ENCODE peak calls at places on chromosome 3, in nine cellular contexts. One of them, this sample, is unnamed.

GRCh38 chr3:30448946-30449686 is 157.3 kb upstream of the TGFBR2 start:
- DNase-seq in NCI-H2081: no peak
- DNase-seq in left cardiac atrium: no peak
- DNase-seq in EL: no peak
- DNase-seq in T47D: no peak
- DNase-seq in hypothalamus: no peak
- DNase-seq in NCI-H1417: no peak
- DNase-seq in activated effector memory CD4-positive, alpha-beta T cell treated with Interleukin-2 at 50 U/mL for 16 hours: no peak
- DNase-seq in iPS-NIHi11: no peak
- DNase-seq in this sample: no peak

GRCh38 chr3:185363662-185364203 is 797 bp downstream of the MAP3K13 start:
- DNase-seq in EL: no peak
- DNase-seq in NCI-H2081: no peak
- DNase-seq in left cardiac atrium: no peak
- DNase-seq in NCI-H1417: peak; percentile 62
- DNase-seq in T47D: no peak
- DNase-seq in hypothalamus: no peak
- DNase-seq in activated effector memory CD4-positive, alpha-beta T cell treated with Interleukin-2 at 50 U/mL for 16 hours: no peak
- DNase-seq in iPS-NIHi11: peak; percentile 14
- DNase-seq in this sample: no peak

GRCh38 chr3:111761309-111761795 is 97.7 kb upstream of the PHLDB2 start:
- DNase-seq in hypothalamus: no peak
- DNase-seq in iPS-NIHi11: no peak
- DNase-seq in NCI-H1417: no peak
- DNase-seq in EL: peak; percentile 82
- DNase-seq in NCI-H2081: no peak
- DNase-seq in T47D: no peak
- DNase-seq in left cardiac atrium: no peak
- DNase-seq in activated effector memory CD4-positive, alpha-beta T cell treated with Interleukin-2 at 50 U/mL for 16 hours: no peak
- DNase-seq in this sample: no peak

GRCh38 chr3:175207361-175207760 is 348.2 kb downstream of the NAALADL2 start:
- DNase-seq in left cardiac atrium: no peak
- DNase-seq in iPS-NIHi11: no peak
- DNase-seq in T47D: no peak
- DNase-seq in activated effector memory CD4-positive, alpha-beta T cell treated with Interleukin-2 at 50 U/mL for 16 hours: no peak
- DNase-seq in NCI-H2081: no peak
- DNase-seq in EL: peak; percentile 30
- DNase-seq in hypothalamus: no peak
- DNase-seq in NCI-H1417: no peak
- DNase-seq in this sample: no peak

GRCh38 chr3:71944482-71944881 is 159.5 kb upstream of the PROK2 start:
- DNase-seq in EL: no peak
- DNase-seq in hypothalamus: no peak
- DNase-seq in NCI-H1417: peak; percentile 77
- DNase-seq in NCI-H2081: peak; percentile 83
- DNase-seq in iPS-NIHi11: no peak
- DNase-seq in T47D: no peak
- DNase-seq in activated effector memory CD4-positive, alpha-beta T cell treated with Interleukin-2 at 50 U/mL for 16 hours: no peak
- DNase-seq in left cardiac atrium: no peak
- DNase-seq in this sample: no peak

GRCh38 chr3:129382366-129382765 is 46.1 kb downstream of the EFCAB12 start:
- DNase-seq in NCI-H2081: no peak
- DNase-seq in NCI-H1417: no peak
- DNase-seq in activated effector memory CD4-positive, alpha-beta T cell treated with Interleukin-2 at 50 U/mL for 16 hours: no peak
- DNase-seq in EL: no peak
- DNase-seq in left cardiac atrium: no peak
- DNase-seq in T47D: no peak
- DNase-seq in hypothalamus: no peak
- DNase-seq in iPS-NIHi11: no peak
- DNase-seq in this sample: no peak

GRCh38 chr3:147189016-147189415 is 217.3 kb downstream of the ZIC4 start:
- DNase-seq in activated effector memory CD4-positive, alpha-beta T cell treated with Interleukin-2 at 50 U/mL for 16 hours: no peak
- DNase-seq in T47D: no peak
- DNase-seq in NCI-H1417: no peak
- DNase-seq in EL: no peak
- DNase-seq in iPS-NIHi11: no peak
- DNase-seq in NCI-H2081: no peak
- DNase-seq in left cardiac atrium: no peak
- DNase-seq in hypothalamus: no peak
- DNase-seq in this sample: no peak

GRCh38 chr3:39748002-39748401 is 61.4 kb upstream of the MYRIP start:
- DNase-seq in EL: peak; percentile 9
- DNase-seq in iPS-NIHi11: no peak
- DNase-seq in activated effector memory CD4-positive, alpha-beta T cell treated with Interleukin-2 at 50 U/mL for 16 hours: no peak
- DNase-seq in left cardiac atrium: no peak
- DNase-seq in NCI-H1417: no peak
- DNase-seq in T47D: no peak
- DNase-seq in NCI-H2081: no peak
- DNase-seq in hypothalamus: no peak
- DNase-seq in this sample: no peak

GRCh38 chr3:147404800-147405551 is 1.4 kb downstream of the ZIC4 start:
- DNase-seq in T47D: no peak
- DNase-seq in hypothalamus: no peak
- DNase-seq in iPS-NIHi11: no peak
- DNase-seq in EL: no peak
- DNase-seq in NCI-H1417: no peak
- DNase-seq in NCI-H2081: no peak
- DNase-seq in left cardiac atrium: no peak
- DNase-seq in activated effector memory CD4-positive, alpha-beta T cell treated with Interleukin-2 at 50 U/mL for 16 hours: no peak
- DNase-seq in this sample: no peak

GRCh38 chr3:191329654-191330308 is 545 bp downstream of the UTS2B start:
- DNase-seq in iPS-NIHi11: peak; percentile 64
- DNase-seq in left cardiac atrium: peak; percentile 53
- DNase-seq in NCI-H1417: no peak
- DNase-seq in EL: peak; percentile 63
- DNase-seq in hypothalamus: peak; percentile 16
- DNase-seq in activated effector memory CD4-positive, alpha-beta T cell treated with Interleukin-2 at 50 U/mL for 16 hours: no peak
- DNase-seq in NCI-H2081: peak; percentile 35
- DNase-seq in T47D: peak; percentile 62
- DNase-seq in this sample: peak; percentile 17

GRCh38 chr3:63168179-63168578 is 109.9 kb upstream of the SYNPR start:
- DNase-seq in NCI-H1417: peak; percentile 6
- DNase-seq in T47D: no peak
- DNase-seq in NCI-H2081: no peak
- DNase-seq in left cardiac atrium: no peak
- DNase-seq in EL: no peak
- DNase-seq in iPS-NIHi11: no peak
- DNase-seq in activated effector memory CD4-positive, alpha-beta T cell treated with Interleukin-2 at 50 U/mL for 16 hours: no peak
- DNase-seq in hypothalamus: no peak
- DNase-seq in this sample: no peak

GRCh38 chr3:169999433-169999832 is 32.8 kb downstream of the SEC62 start:
- DNase-seq in EL: no peak
- DNase-seq in left cardiac atrium: no peak
- DNase-seq in T47D: no peak
- DNase-seq in hypothalamus: no peak
- DNase-seq in NCI-H1417: no peak
- DNase-seq in iPS-NIHi11: no peak
- DNase-seq in NCI-H2081: no peak
- DNase-seq in activated effector memory CD4-positive, alpha-beta T cell treated with Interleukin-2 at 50 U/mL for 16 hours: no peak
- DNase-seq in this sample: no peak

GRCh38 chr3:190534986-190535385 is 21.1 kb downstream of the IL1RAP start:
- DNase-seq in left cardiac atrium: no peak
- DNase-seq in activated effector memory CD4-positive, alpha-beta T cell treated with Interleukin-2 at 50 U/mL for 16 hours: no peak
- DNase-seq in hypothalamus: no peak
- DNase-seq in NCI-H1417: no peak
- DNase-seq in EL: no peak
- DNase-seq in T47D: peak; percentile 56
- DNase-seq in NCI-H2081: no peak
- DNase-seq in iPS-NIHi11: no peak
- DNase-seq in this sample: no peak

GRCh38 chr3:59006791-59007517 is 42.9 kb downstream of the CFAP20DC start:
- DNase-seq in iPS-NIHi11: no peak
- DNase-seq in hypothalamus: no peak
- DNase-seq in NCI-H2081: no peak
- DNase-seq in T47D: no peak
- DNase-seq in EL: no peak
- DNase-seq in NCI-H1417: no peak
- DNase-seq in left cardiac atrium: peak; percentile 43
- DNase-seq in activated effector memory CD4-positive, alpha-beta T cell treated with Interleukin-2 at 50 U/mL for 16 hours: no peak
- DNase-seq in this sample: no peak

GRCh38 chr3:55621026-55621422 is 133.9 kb upstream of the WNT5A start:
- DNase-seq in iPS-NIHi11: no peak
- DNase-seq in NCI-H2081: no peak
- DNase-seq in hypothalamus: no peak
- DNase-seq in EL: no peak
- DNase-seq in activated effector memory CD4-positive, alpha-beta T cell treated with Interleukin-2 at 50 U/mL for 16 hours: no peak
- DNase-seq in left cardiac atrium: no peak
- DNase-seq in T47D: no peak
- DNase-seq in NCI-H1417: no peak
- DNase-seq in this sample: no peak

GRCh38 chr3:17583530-17583929 is 158.9 kb downstream of the TBC1D5 start:
- DNase-seq in NCI-H2081: no peak
- DNase-seq in EL: no peak
- DNase-seq in NCI-H1417: no peak
- DNase-seq in T47D: no peak
- DNase-seq in hypothalamus: no peak
- DNase-seq in iPS-NIHi11: no peak
- DNase-seq in activated effector memory CD4-positive, alpha-beta T cell treated with Interleukin-2 at 50 U/mL for 16 hours: no peak
- DNase-seq in left cardiac atrium: no peak
- DNase-seq in this sample: no peak

GRCh38 chr3:141448606-141449216 is 38.1 kb upstream of the RASA2 start:
- DNase-seq in iPS-NIHi11: no peak
- DNase-seq in hypothalamus: no peak
- DNase-seq in T47D: no peak
- DNase-seq in EL: no peak
- DNase-seq in left cardiac atrium: no peak
- DNase-seq in NCI-H1417: no peak
- DNase-seq in activated effector memory CD4-positive, alpha-beta T cell treated with Interleukin-2 at 50 U/mL for 16 hours: no peak
- DNase-seq in NCI-H2081: no peak
- DNase-seq in this sample: no peak

GRCh38 chr3:46947981-46948791 is 28.4 kb downstream of the CCDC12 start:
- DNase-seq in T47D: no peak
- DNase-seq in activated effector memory CD4-positive, alpha-beta T cell treated with Interleukin-2 at 50 U/mL for 16 hours: peak; percentile 75
- DNase-seq in NCI-H2081: no peak
- DNase-seq in NCI-H1417: no peak
- DNase-seq in hypothalamus: no peak
- DNase-seq in iPS-NIHi11: no peak
- DNase-seq in EL: no peak
- DNase-seq in left cardiac atrium: peak; percentile 70
- DNase-seq in this sample: no peak

GRCh38 chr3:185851046-185851445 is 26.2 kb upstream of the IGF2BP2 start:
- DNase-seq in iPS-NIHi11: no peak
- DNase-seq in NCI-H2081: no peak
- DNase-seq in NCI-H1417: no peak
- DNase-seq in left cardiac atrium: no peak
- DNase-seq in hypothalamus: no peak
- DNase-seq in EL: peak; percentile 60
- DNase-seq in T47D: no peak
- DNase-seq in activated effector memory CD4-positive, alpha-beta T cell treated with Interleukin-2 at 50 U/mL for 16 hours: no peak
- DNase-seq in this sample: no peak

GRCh38 chr3:8981296-8981695 is 18.0 kb upstream of the RAD18 start:
- DNase-seq in T47D: no peak
- DNase-seq in EL: no peak
- DNase-seq in activated effector memory CD4-positive, alpha-beta T cell treated with Interleukin-2 at 50 U/mL for 16 hours: no peak
- DNase-seq in NCI-H1417: no peak
- DNase-seq in hypothalamus: no peak
- DNase-seq in NCI-H2081: no peak
- DNase-seq in left cardiac atrium: no peak
- DNase-seq in iPS-NIHi11: no peak
- DNase-seq in this sample: no peak

GRCh38 chr3:164235239-164235728 is 843.0 kb downstream of the SI start:
- DNase-seq in EL: no peak
- DNase-seq in hypothalamus: no peak
- DNase-seq in left cardiac atrium: no peak
- DNase-seq in NCI-H1417: no peak
- DNase-seq in activated effector memory CD4-positive, alpha-beta T cell treated with Interleukin-2 at 50 U/mL for 16 hours: no peak
- DNase-seq in iPS-NIHi11: no peak
- DNase-seq in T47D: no peak
- DNase-seq in NCI-H2081: no peak
- DNase-seq in this sample: no peak

GRCh38 chr3:130759692-130760338 is 13.2 kb upstream of the PIK3R4 start:
- DNase-seq in NCI-H2081: peak; percentile 71
- DNase-seq in left cardiac atrium: peak; percentile 29
- DNase-seq in hypothalamus: no peak
- DNase-seq in EL: peak; percentile 53
- DNase-seq in NCI-H1417: peak; percentile 50
- DNase-seq in activated effector memory CD4-positive, alpha-beta T cell treated with Interleukin-2 at 50 U/mL for 16 hours: peak; percentile 18
- DNase-seq in iPS-NIHi11: peak; percentile 43
- DNase-seq in T47D: peak; percentile 25
- DNase-seq in this sample: peak; percentile 31

GRCh38 chr3:134430174-134430573 is 55.6 kb downstream of the ANAPC13 start:
- DNase-seq in hypothalamus: no peak
- DNase-seq in iPS-NIHi11: no peak
- DNase-seq in NCI-H1417: no peak
- DNase-seq in activated effector memory CD4-positive, alpha-beta T cell treated with Interleukin-2 at 50 U/mL for 16 hours: no peak
- DNase-seq in NCI-H2081: no peak
- DNase-seq in EL: no peak
- DNase-seq in T47D: no peak
- DNase-seq in left cardiac atrium: no peak
- DNase-seq in this sample: no peak

GRCh38 chr3:131804565-131805133 is 230.2 kb downstream of the CPNE4 start:
- DNase-seq in EL: no peak
- DNase-seq in activated effector memory CD4-positive, alpha-beta T cell treated with Interleukin-2 at 50 U/mL for 16 hours: no peak
- DNase-seq in NCI-H2081: no peak
- DNase-seq in NCI-H1417: no peak
- DNase-seq in left cardiac atrium: peak; percentile 57
- DNase-seq in T47D: no peak
- DNase-seq in iPS-NIHi11: no peak
- DNase-seq in hypothalamus: no peak
- DNase-seq in this sample: no peak

GRCh38 chr3:18580268-18580667 is 155.1 kb upstream of the SATB1 start:
- DNase-seq in activated effector memory CD4-positive, alpha-beta T cell treated with Interleukin-2 at 50 U/mL for 16 hours: no peak
- DNase-seq in left cardiac atrium: no peak
- DNase-seq in EL: no peak
- DNase-seq in hypothalamus: no peak
- DNase-seq in NCI-H2081: no peak
- DNase-seq in NCI-H1417: peak; percentile 8
- DNase-seq in T47D: no peak
- DNase-seq in iPS-NIHi11: no peak
- DNase-seq in this sample: peak; percentile 40

GRCh38 chr3:123258811-123259420 is 57.2 kb downstream of the SEC22A start:
- DNase-seq in EL: peak; percentile 50
- DNase-seq in iPS-NIHi11: no peak
- DNase-seq in T47D: no peak
- DNase-seq in hypothalamus: no peak
- DNase-seq in NCI-H2081: peak; percentile 82
- DNase-seq in NCI-H1417: peak; percentile 15
- DNase-seq in activated effector memory CD4-positive, alpha-beta T cell treated with Interleukin-2 at 50 U/mL for 16 hours: no peak
- DNase-seq in left cardiac atrium: no peak
- DNase-seq in this sample: no peak

GRCh38 chr3:21729331-21729730 is 21.7 kb downstream of the ZNF385D start:
- DNase-seq in hypothalamus: no peak
- DNase-seq in EL: no peak
- DNase-seq in activated effector memory CD4-positive, alpha-beta T cell treated with Interleukin-2 at 50 U/mL for 16 hours: no peak
- DNase-seq in NCI-H1417: no peak
- DNase-seq in NCI-H2081: no peak
- DNase-seq in T47D: no peak
- DNase-seq in left cardiac atrium: no peak
- DNase-seq in iPS-NIHi11: no peak
- DNase-seq in this sample: no peak

GRCh38 chr3:62084558-62084957 is 288.8 kb downstream of the FEZF2 start:
- DNase-seq in activated effector memory CD4-positive, alpha-beta T cell treated with Interleukin-2 at 50 U/mL for 16 hours: no peak
- DNase-seq in left cardiac atrium: no peak
- DNase-seq in iPS-NIHi11: peak; percentile 16
- DNase-seq in NCI-H2081: no peak
- DNase-seq in EL: peak; percentile 2
- DNase-seq in T47D: no peak
- DNase-seq in hypothalamus: no peak
- DNase-seq in NCI-H1417: peak; percentile 25
- DNase-seq in this sample: no peak

GRCh38 chr3:170564664-170565063 is 21.2 kb downstream of the SLC7A14 start:
- DNase-seq in EL: no peak
- DNase-seq in iPS-NIHi11: no peak
- DNase-seq in NCI-H2081: no peak
- DNase-seq in left cardiac atrium: no peak
- DNase-seq in hypothalamus: no peak
- DNase-seq in NCI-H1417: no peak
- DNase-seq in T47D: no peak
- DNase-seq in activated effector memory CD4-positive, alpha-beta T cell treated with Interleukin-2 at 50 U/mL for 16 hours: no peak
- DNase-seq in this sample: no peak

GRCh38 chr3:51686512-51687215 is 15.6 kb downstream of the TEX264 start:
- DNase-seq in hypothalamus: no peak
- DNase-seq in left cardiac atrium: peak; percentile 76
- DNase-seq in EL: peak; percentile 82
- DNase-seq in T47D: no peak
- DNase-seq in iPS-NIHi11: no peak
- DNase-seq in activated effector memory CD4-positive, alpha-beta T cell treated with Interleukin-2 at 50 U/mL for 16 hours: peak; percentile 86
- DNase-seq in NCI-H1417: no peak
- DNase-seq in NCI-H2081: no peak
- DNase-seq in this sample: no peak